ENCODE peak calls at places on chromosomes 1 and 21, in ten cellular contexts. K is lung; S is mesendoderm; Y is gastrocnemius medialis; V is IMR-90; F is CD4-positive, CD25-positive, alpha-beta regulatory T cell; A is psoas muscle; R is neuronal stem cell; N is mammary epithelial cell; H is HCT116. G is an unnamed sample. For H3K4me1, the result is how much of the 10 kb centered on the place peaks cover.

GRCh38 chr1:31762726-31763670 is 1.1 kb downstream of the ADGRB2 start:
- DNase-seq in K (peak), S (peak), Y (peak), V (peak), F (peak), A (peak), R (peak), N (peak), H (no peak), G (peak)

GRCh38 chr1:187267745-187268277 is 439.1 kb downstream of the PLA2G4A start:
- DNase-seq in K (no peak), S (peak), Y (no peak), V (no peak), F (no peak), A (no peak), R (no peak), N (no peak), H (peak), G (no peak)

GRCh38 chr1:220186752-220187151 is 85.5 kb downstream of the RAB3GAP2 start:
- DNase-seq in K (no peak), S (no peak), Y (no peak), V (no peak), F (no peak), A (no peak), R (no peak), N (no peak), H (no peak), G (no peak)

GRCh38 chr1:209316929-209317328 is 266.6 kb upstream of the CAMK1G start:
- DNase-seq in K (no peak), S (no peak), Y (no peak), V (no peak), F (no peak), A (no peak), R (no peak), N (no peak), H (no peak), G (no peak)

GRCh38 chr1:221431068-221431651 is 310.7 kb downstream of the DUSP10 start:
- DNase-seq in K (no peak), S (no peak), Y (no peak), V (peak), F (no peak), A (no peak), R (no peak), N (no peak), H (no peak), G (no peak)

GRCh38 chr21:27693376-27693775 is 726.5 kb upstream of the ADAMTS5 start:
- DNase-seq in K (no peak), S (no peak), Y (no peak), V (peak), F (no peak), A (no peak), R (no peak), N (peak), H (no peak), G (peak)

GRCh38 chr1:85115933-85116332 is 67.6 kb upstream of the MCOLN3 start:
- DNase-seq in K (no peak), S (no peak), Y (no peak), V (no peak), F (no peak), A (no peak), R (no peak), N (no peak), H (no peak), G (no peak)

GRCh38 chr1:165376041-165376810 is 19.7 kb upstream of the LMX1A start:
- DNase-seq in K (peak), S (peak), Y (peak), V (peak), F (no peak), A (peak), R (peak), N (peak), H (no peak), G (no peak)

GRCh38 chr1:221832617-221833016 is 90.7 kb upstream of the DUSP10 start:
- DNase-seq in K (no peak), S (no peak), Y (no peak), V (no peak), F (no peak), A (no peak), R (no peak), N (peak), H (no peak), G (no peak)

GRCh38 chr1:179953974-179954493 is 576 bp upstream of the CEP350 start:
- DNase-seq in K (peak), S (no peak), Y (peak), V (peak), F (no peak), A (no peak), R (no peak), N (peak), H (no peak), G (peak)

GRCh38 chr1:34858901-34859441 is 578 bp downstream of the SMIM12 start:
- DNase-seq in K (peak), S (no peak), Y (no peak), V (peak), F (peak), A (peak), R (no peak), N (no peak), H (no peak), G (no peak)

GRCh38 chr21:35963920-35964451 is 96.3 kb downstream of the SETD4 start:
- DNase-seq in K (no peak), S (peak), Y (no peak), V (peak), F (no peak), A (no peak), R (no peak), N (no peak), H (no peak), G (peak)

DNA sequence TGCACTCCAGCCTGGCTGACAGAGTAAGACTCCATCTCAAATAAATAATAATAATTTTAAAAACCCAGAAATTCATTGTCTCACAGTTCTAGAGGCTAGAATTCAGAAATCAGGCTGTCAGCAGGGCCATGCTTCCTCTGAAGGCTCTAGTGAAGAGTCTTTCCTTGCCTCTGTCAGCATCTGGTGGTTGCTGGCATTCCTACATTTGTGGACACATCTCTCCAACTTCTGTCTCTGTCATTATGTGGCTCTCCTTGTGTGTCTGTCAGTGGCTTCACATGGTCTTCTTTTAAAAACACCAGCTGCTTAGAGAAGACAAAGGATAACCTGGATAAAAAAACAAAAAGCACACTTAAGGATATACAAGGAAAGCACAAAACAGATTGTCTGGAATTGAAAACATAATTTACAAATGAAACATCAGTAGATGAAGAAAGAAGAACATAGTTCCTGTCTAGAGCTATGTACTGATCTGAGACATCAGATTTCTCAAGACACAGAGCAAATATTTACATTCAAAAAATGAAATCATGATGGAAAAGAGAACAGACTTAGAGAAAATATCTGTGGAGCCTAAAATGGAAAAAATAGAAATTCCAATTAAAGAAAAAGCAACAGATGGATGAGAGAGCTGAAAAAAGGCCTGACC is 32.7 kb upstream of the ASB17 start:
- DNase-seq in K (no peak), S (peak), Y (no peak), V (peak), F (no peak), A (no peak), R (no peak), N (no peak), H (no peak), G (no peak)
- H3K27ac ChIP-seq in K (no peak), S (no peak), Y (no peak), V (no peak), F (no peak), A (no peak), R (no peak), N (no peak), H (no peak), G (no peak)

GRCh38 chr1:234956821-234957329 is 171.8 kb downstream of the TOMM20 start:
- DNase-seq in K (no peak), S (peak), Y (no peak), V (no peak), F (no peak), A (no peak), R (peak), N (no peak), H (no peak), G (no peak)

GRCh38 chr1:234953655-234954420 is 174.8 kb downstream of the TOMM20 start:
- DNase-seq in K (no peak), S (no peak), Y (no peak), V (no peak), F (no peak), A (no peak), R (no peak), N (no peak), H (no peak), G (no peak)

GRCh38 chr1:234957330-234958065 is 171.1 kb downstream of the TOMM20 start:
- DNase-seq in K (no peak), S (peak), Y (no peak), V (peak), F (no peak), A (no peak), R (peak), N (no peak), H (peak), G (peak)

GRCh38 chr1:234954613-234955012 is 174.0 kb downstream of the TOMM20 start:
- DNase-seq in K (no peak), S (no peak), Y (no peak), V (no peak), F (no peak), A (no peak), R (no peak), N (no peak), H (no peak), G (no peak)

DNA sequence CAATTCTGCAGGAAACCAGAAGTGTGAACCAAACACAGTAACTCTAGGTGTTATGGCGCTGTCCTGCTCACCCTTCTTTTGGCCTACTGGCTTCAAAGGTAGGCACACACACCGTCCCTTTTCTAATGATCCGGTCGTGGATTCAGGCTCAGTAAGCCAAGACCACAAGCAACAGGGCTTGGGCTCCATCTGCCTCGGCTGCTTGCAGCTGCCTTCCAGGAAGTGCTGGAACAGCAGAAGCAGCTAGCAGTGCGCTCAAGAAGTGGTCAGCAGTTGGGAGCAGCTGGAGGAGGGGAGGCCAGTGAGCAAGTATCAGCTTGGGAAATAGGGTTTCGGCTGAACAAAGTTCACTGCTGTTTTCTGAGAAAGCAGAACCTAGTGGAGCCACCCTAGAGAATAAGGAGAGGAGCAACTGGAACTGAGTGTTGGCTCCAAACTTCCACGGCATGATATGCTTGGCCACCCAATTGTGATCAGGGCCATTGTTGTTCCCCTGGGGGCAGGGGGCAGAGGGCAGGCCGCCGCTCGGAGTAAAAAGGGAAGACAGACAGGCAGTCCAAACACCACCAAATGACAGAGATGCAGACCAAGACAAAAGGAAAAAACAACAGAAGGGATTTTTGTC is 173.4 kb downstream of the TOMM20 start:
- DNase-seq in K (peak), S (no peak), Y (peak), V (peak), F (no peak), A (peak), R (no peak), N (no peak), H (no peak), G (no peak)
- H3K4me1 ChIP-seq in K (under half), S (under half), Y (under half), V (under half), F (under half), A (under half), R (half or more), N (under half), H (under half), G (under half)

DNA sequence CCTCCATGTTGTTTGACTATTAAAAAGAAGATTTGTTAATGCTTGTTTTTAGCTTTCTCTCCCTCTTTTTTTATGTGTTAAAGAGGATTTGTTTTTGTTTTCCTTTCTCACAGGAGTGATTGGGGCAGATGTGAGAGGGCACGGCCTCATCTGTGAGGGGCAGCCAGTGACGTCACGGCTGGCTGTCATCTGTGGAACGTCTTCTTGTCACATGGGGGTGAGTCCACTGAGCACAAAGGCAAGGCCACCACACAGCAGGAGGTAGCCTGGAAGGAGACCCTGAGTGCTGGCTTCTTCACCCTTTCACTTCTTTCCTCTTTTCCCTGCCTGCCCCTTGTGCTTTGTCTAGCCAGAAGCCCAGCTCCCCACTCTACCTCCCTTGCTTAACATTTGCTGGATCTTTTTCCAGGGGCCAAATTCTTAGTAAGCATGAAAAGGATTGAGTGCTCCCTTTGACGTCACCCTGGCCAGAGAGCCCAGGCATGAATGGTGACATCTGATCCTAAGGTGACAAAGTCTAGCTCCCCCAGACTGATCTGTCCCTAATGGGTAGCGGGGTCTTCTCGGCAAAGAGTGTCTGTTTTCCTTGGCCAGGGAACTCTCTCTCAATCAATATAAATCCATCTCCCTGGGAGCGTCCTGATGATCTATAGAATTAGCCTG is 257.2 kb downstream of the FGGY start:
- DNase-seq in K (no peak), S (no peak), Y (no peak), V (no peak), F (no peak), A (peak), R (no peak), N (no peak), H (no peak), G (no peak)
- H3K27ac ChIP-seq in K (no peak), S (no peak), Y (no peak), V (no peak), F (no peak), A (no peak), R (peak), N (no peak), H (no peak), G (peak)

GRCh38 chr1:27398405-27399149 is 6.2 kb downstream of the GPR3 start:
- DNase-seq in K (no peak), S (peak), Y (no peak), V (no peak), F (no peak), A (no peak), R (no peak), N (no peak), H (no peak), G (no peak)

GRCh38 chr1:27402349-27402754 is 9.9 kb downstream of the GPR3 start:
- DNase-seq in K (peak), S (peak), Y (peak), V (peak), F (no peak), A (peak), R (no peak), N (peak), H (no peak), G (peak)

GRCh38 chr1:27399251-27399885 is 6.9 kb downstream of the GPR3 start:
- DNase-seq in K (no peak), S (no peak), Y (no peak), V (no peak), F (no peak), A (no peak), R (no peak), N (no peak), H (no peak), G (no peak)

GRCh38 chr1:27400963-27401341 is 8.5 kb downstream of the GPR3 start:
- DNase-seq in K (no peak), S (no peak), Y (no peak), V (no peak), F (no peak), A (no peak), R (no peak), N (no peak), H (no peak), G (no peak)

DNA sequence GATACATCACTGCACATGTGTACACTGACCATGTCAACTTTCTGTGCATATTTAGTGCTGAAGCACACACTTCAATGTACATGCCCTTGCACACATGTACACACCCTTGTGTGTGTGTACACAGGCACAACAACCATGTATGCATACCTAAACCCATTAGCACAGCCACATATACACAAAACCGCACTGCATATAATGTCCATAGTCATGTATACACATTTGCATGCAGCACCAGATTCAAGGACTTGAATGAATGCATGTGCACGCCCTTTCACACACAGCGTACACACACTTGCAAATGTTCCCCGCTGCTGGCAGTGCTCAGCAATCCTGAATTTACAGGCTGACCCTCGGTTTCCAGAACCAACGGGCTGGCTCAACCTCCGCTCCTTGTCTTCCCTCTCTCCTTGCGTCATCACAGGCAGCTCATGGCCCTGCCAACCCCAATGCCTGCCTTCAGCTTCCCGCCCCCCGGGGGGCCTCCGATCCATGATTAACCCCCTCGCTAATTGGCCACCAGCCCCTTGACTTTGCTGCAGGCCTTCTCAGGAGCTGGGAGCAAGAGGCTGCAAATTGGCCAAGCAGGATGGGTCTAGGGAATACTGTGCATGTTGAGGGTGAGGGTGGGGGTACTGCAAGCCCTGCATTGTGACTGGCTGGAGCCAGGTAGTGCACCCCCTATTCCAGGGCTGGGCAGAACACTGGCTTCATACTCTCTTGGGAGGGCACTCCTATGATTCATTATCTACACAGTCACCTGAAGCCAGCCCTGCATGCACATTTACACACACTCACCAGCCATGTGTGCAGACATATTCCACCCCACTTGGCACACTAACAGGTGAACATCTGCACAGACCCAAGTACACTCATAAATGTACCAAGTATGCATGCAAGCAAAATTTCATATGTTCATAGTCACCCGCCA is 7.9 kb downstream of the GPR3 start:
- DNase-seq in K (no peak), S (peak), Y (no peak), V (no peak), F (no peak), A (no peak), R (no peak), N (no peak), H (no peak), G (no peak)
- H3K4me1 ChIP-seq in K (under half), S (under half), Y (under half), V (under half), F (under half), A (under half), R (under half), N (under half), H (under half), G (under half)

GRCh38 chr1:226207048-226207447 is 16.4 kb upstream of the MIXL1 start:
- DNase-seq in K (no peak), S (no peak), Y (no peak), V (no peak), F (no peak), A (no peak), R (no peak), N (no peak), H (no peak), G (no peak)

GRCh38 chr1:226202246-226202645 is 15.7 kb upstream of the ACBD3 start:
- DNase-seq in K (no peak), S (no peak), Y (no peak), V (no peak), F (no peak), A (no peak), R (no peak), N (no peak), H (no peak), G (no peak)

GRCh38 chr1:226203237-226203636 is 16.7 kb upstream of the ACBD3 start:
- DNase-seq in K (no peak), S (no peak), Y (no peak), V (no peak), F (no peak), A (no peak), R (no peak), N (no peak), H (no peak), G (no peak)

GRCh38 chr1:226203693-226204092 is 17.2 kb upstream of the ACBD3 start:
- DNase-seq in K (no peak), S (peak), Y (no peak), V (no peak), F (no peak), A (no peak), R (no peak), N (no peak), H (no peak), G (no peak)

DNA sequence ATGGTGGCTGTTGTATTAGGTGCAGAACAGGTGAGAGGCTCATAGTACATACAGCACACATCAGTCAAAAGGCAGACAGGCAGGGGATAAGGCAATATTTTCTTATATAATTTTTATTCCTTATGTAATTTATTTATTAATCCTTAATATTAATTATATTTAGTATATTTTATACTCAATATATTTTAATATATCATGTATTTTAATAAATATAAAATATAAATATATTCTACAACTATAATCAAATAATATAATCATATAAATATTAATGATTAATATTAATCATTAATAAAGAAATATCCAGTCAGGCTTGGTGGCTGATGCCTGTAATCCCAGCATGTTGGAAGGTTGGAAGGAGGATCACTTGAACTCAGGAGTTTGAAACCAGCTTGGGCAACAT is 17.7 kb upstream of the ACBD3 start:
- DNase-seq in K (no peak), S (no peak), Y (no peak), V (no peak), F (no peak), A (no peak), R (no peak), N (no peak), H (no peak), G (no peak)
- H3K27ac ChIP-seq in K (no peak), S (no peak), Y (no peak), V (no peak), F (no peak), A (no peak), R (no peak), N (no peak), H (no peak), G (no peak)

G was measured in trophoblast cell.